ENCODE peak calls at places on chromosome 19, in ten cellular contexts. X is HTR-8/SVneo, U is NCI-H2029, S is iPS DF 19.7, O is A172, A is AG04450, D is T follicular helper cell, I is DND-41, Y is psoas muscle, R is astrocyte of the spinal cord. L is an unnamed sample.

GRCh38 chr19:33303791-33304759 is 1.7 kb upstream of the CEBPA start:
- DNase-seq in X (no peak), U (no peak), S (no peak), O (no peak), A (no peak), D (no peak), I (no peak), Y (no peak), R (no peak), L (no peak)

GRCh38 chr19:36213793-36214387 is 575 bp downstream of the ZNF565 start:
- DNase-seq in X (no peak), U (no peak), S (no peak), O (peak), A (no peak), D (no peak), I (no peak), Y (no peak), R (no peak), L (no peak)

GRCh38 chr19:13526552-13526951 is 20.3 kb upstream of the CACNA1A start:
- DNase-seq in X (no peak), U (no peak), S (peak), O (peak), A (no peak), D (no peak), I (peak), Y (no peak), R (no peak), L (no peak)

GRCh38 chr19:54127688-54128440 is 9.7 kb upstream of the CNOT3 start:
- DNase-seq in X (no peak), U (no peak), S (no peak), O (no peak), A (no peak), D (no peak), I (no peak), Y (no peak), R (no peak), L (no peak)

GRCh38 chr19:2255112-2255845 is 938 bp downstream of the JSRP1 start:
- DNase-seq in X (no peak), U (peak), S (no peak), O (no peak), A (no peak), D (no peak), I (no peak), Y (no peak), R (no peak), L (no peak)

GRCh38 chr19:2195914-2196313 is 32.2 kb downstream of the DOT1L start:
- DNase-seq in X (no peak), U (no peak), S (no peak), O (no peak), A (no peak), D (no peak), I (no peak), Y (no peak), R (no peak), L (no peak)

GRCh38 chr19:4337906-4338440 is 654 bp downstream of the STAP2 start:
- DNase-seq in X (no peak), U (no peak), S (no peak), O (peak), A (no peak), D (no peak), I (no peak), Y (no peak), R (peak), L (no peak)

GRCh38 chr19:49165865-49166301 is 8.3 kb downstream of the TRPM4 start:
- DNase-seq in X (no peak), U (no peak), S (no peak), O (no peak), A (no peak), D (no peak), I (no peak), Y (no peak), R (no peak), L (no peak)

GRCh38 chr19:13398780-13399726 is 107.2 kb downstream of the CACNA1A start:
- DNase-seq in X (peak), U (peak), S (no peak), O (peak), A (peak), D (no peak), I (no peak), Y (no peak), R (peak), L (no peak)

GRCh38 chr19:13574933-13575332 is 68.7 kb upstream of the CACNA1A start:
- DNase-seq in X (no peak), U (no peak), S (no peak), O (peak), A (no peak), D (no peak), I (no peak), Y (no peak), R (no peak), L (peak)

GRCh38 chr19:55483681-55484361 is 1.2 kb upstream of the NAT14 start:
- DNase-seq in X (no peak), U (no peak), S (no peak), O (no peak), A (no peak), D (no peak), I (no peak), Y (no peak), R (no peak), L (no peak)

GRCh38 chr19:56091066-56091490 is 30.0 kb downstream of the ZNF787 start:
- DNase-seq in X (no peak), U (no peak), S (no peak), O (peak), A (no peak), D (no peak), I (no peak), Y (no peak), R (peak), L (peak)

GRCh38 chr19:47107201-47107952 is 6.2 kb downstream of the ZC3H4 start:
- DNase-seq in X (no peak), U (no peak), S (no peak), O (no peak), A (no peak), D (no peak), I (no peak), Y (no peak), R (peak), L (peak)

GRCh38 chr19:55005684-55006488 is 32.2 kb downstream of the GP6 start:
- DNase-seq in X (peak), U (peak), S (peak), O (peak), A (no peak), D (peak), I (peak), Y (no peak), R (peak), L (peak)

GRCh38 chr19:10981496-10981895 is 20.7 kb downstream of the SMARCA4 start:
- DNase-seq in X (no peak), U (no peak), S (no peak), O (peak), A (peak), D (no peak), I (no peak), Y (no peak), R (peak), L (no peak)

GRCh38 chr19:28242317-28242927 is 970.5 kb downstream of the UQCRFS1 start:
- DNase-seq in X (no peak), U (peak), S (no peak), O (peak), A (no peak), D (no peak), I (peak), Y (no peak), R (peak), L (no peak)

GRCh38 chr19:13872695-13873389 is 4.1 kb upstream of the NANOS3 start:
- DNase-seq in X (no peak), U (no peak), S (no peak), O (no peak), A (no peak), D (no peak), I (no peak), Y (no peak), R (no peak), L (no peak)

GRCh38 chr19:3526507-3527244 is 12.3 kb upstream of the TEKTIP1 start:
- DNase-seq in X (no peak), U (no peak), S (no peak), O (no peak), A (no peak), D (no peak), I (no peak), Y (no peak), R (no peak), L (no peak)

GRCh38 chr19:16571689-16572331 is 405 bp downstream of the SLC35E1 start:
- DNase-seq in X (no peak), U (no peak), S (no peak), O (no peak), A (no peak), D (no peak), I (no peak), Y (no peak), R (no peak), L (no peak)

GRCh38 chr19:12639901-12640613 is 26.5 kb downstream of the MAN2B1 start:
- DNase-seq in X (peak), U (peak), S (peak), O (no peak), A (peak), D (peak), I (peak), Y (peak), R (peak), L (peak)

GRCh38 chr19:52941941-52942370 is 18.7 kb upstream of the ZNF888 start:
- DNase-seq in X (no peak), U (no peak), S (no peak), O (peak), A (no peak), D (no peak), I (peak), Y (peak), R (peak), L (no peak)

GRCh38 chr19:34088292-34088691 is 84.0 kb upstream of the LSM14A start:
- DNase-seq in X (no peak), U (no peak), S (no peak), O (no peak), A (no peak), D (no peak), I (no peak), Y (no peak), R (no peak), L (no peak)

GRCh38 chr19:15680923-15681322 is 8.0 kb downstream of the CYP4F12 start:
- DNase-seq in X (no peak), U (no peak), S (no peak), O (no peak), A (no peak), D (no peak), I (no peak), Y (no peak), R (no peak), L (no peak)

GRCh38 chr19:14559916-14560775 is 11.7 kb downstream of the NDUFB7 start:
- DNase-seq in X (no peak), U (no peak), S (no peak), O (no peak), A (no peak), D (no peak), I (no peak), Y (peak), R (no peak), L (no peak)

GRCh38 chr19:28292822-28293500 is 920.0 kb downstream of the UQCRFS1 start:
- DNase-seq in X (no peak), U (peak), S (peak), O (no peak), A (no peak), D (no peak), I (no peak), Y (no peak), R (no peak), L (no peak)

GRCh38 chr19:8531470-8531869 is 17.5 kb upstream of the ZNF414 start:
- DNase-seq in X (no peak), U (no peak), S (no peak), O (no peak), A (no peak), D (no peak), I (no peak), Y (no peak), R (no peak), L (no peak)

GRCh38 chr19:55383789-55384575 is at the start of gene TMEM238:
- DNase-seq in X (no peak), U (peak), S (no peak), O (no peak), A (no peak), D (no peak), I (peak), Y (peak), R (peak), L (peak)

GRCh38 chr19:13103585-13103923 is 896 bp upstream of the LYL1 start:
- DNase-seq in X (no peak), U (no peak), S (no peak), O (no peak), A (no peak), D (no peak), I (no peak), Y (no peak), R (no peak), L (no peak)

GRCh38 chr19:18478545-18479311 is 40.8 kb upstream of the ISYNA1 start:
- DNase-seq in X (peak), U (peak), S (no peak), O (peak), A (peak), D (no peak), I (peak), Y (peak), R (peak), L (peak)

GRCh38 chr19:9735986-9736385 is 32.6 kb downstream of the ZNF846 start:
- DNase-seq in X (no peak), U (no peak), S (no peak), O (no peak), A (no peak), D (no peak), I (no peak), Y (no peak), R (no peak), L (no peak)

GRCh38 chr19:3573162-3573857 is 566 bp downstream of the HMG20B start:
- DNase-seq in X (no peak), U (no peak), S (no peak), O (no peak), A (no peak), D (no peak), I (no peak), Y (peak), R (no peak), L (no peak)

GRCh38 chr19:43534811-43535761 is 2.1 kb downstream of the ZNF575 start:
- DNase-seq in X (no peak), U (peak), S (no peak), O (peak), A (no peak), D (no peak), I (no peak), Y (peak), R (peak), L (no peak)

GRCh38 chr19:1049841-1050240 is 9.9 kb downstream of the ABCA7 start:
- DNase-seq in X (no peak), U (no peak), S (no peak), O (no peak), A (no peak), D (no peak), I (no peak), Y (no peak), R (no peak), L (no peak)

GRCh38 chr19:50952890-50953289 is at the start of gene KLK5:
- DNase-seq in X (peak), U (no peak), S (no peak), O (no peak), A (no peak), D (no peak), I (no peak), Y (no peak), R (no peak), L (no peak)

GRCh38 chr19:39169143-39169810 is 27.5 kb upstream of the NCCRP1 start:
- DNase-seq in X (no peak), U (no peak), S (no peak), O (no peak), A (no peak), D (no peak), I (no peak), Y (no peak), R (no peak), L (no peak)

GRCh38 chr19:17835182-17836006 is 12.4 kb downstream of the JAK3 start:
- DNase-seq in X (no peak), U (no peak), S (no peak), O (no peak), A (no peak), D (no peak), I (no peak), Y (no peak), R (no peak), L (no peak)

L was measured in NCI-H460.